ENCODE peak calls at places on chromosomes 4 and X, in nine cellular contexts. One of them, this sample, is unnamed.

GRCh38 chrX:40132751-40133150 is 35.0 kb upstream of the BCOR start:
- DNase-seq in activated naive CD4-positive, alpha-beta T cell treated with anti-CD3 and anti-CD28 coated beads, Interleukin-2, amount 50 U/mL, for 16 hours: no peak
- DNase-seq in fibroblast of mammary gland: peak; percentile 87
- DNase-seq in activated gamma-delta T cell treated with anti-CD3 and anti-CD28 coated beads, Interleukin-2, amount 50 U/mL, for 16 hours: no peak
- DNase-seq in upper lobe of left lung: peak; percentile 75
- DNase-seq in ELR: peak; percentile 82
- DNase-seq in GM12892: no peak
- DNase-seq in left ventricle myocardium inferior: peak; percentile 59
- DNase-seq in NCI-H524 treated with DMSO at 0.1 percent for 48 hours: no peak
- DNase-seq in this sample: peak; percentile 73

GRCh38 chrX:38856670-38857069 is 55.4 kb downstream of the MID1IP1 start:
- DNase-seq in activated naive CD4-positive, alpha-beta T cell treated with anti-CD3 and anti-CD28 coated beads, Interleukin-2, amount 50 U/mL, for 16 hours: no peak
- DNase-seq in fibroblast of mammary gland: no peak
- DNase-seq in activated gamma-delta T cell treated with anti-CD3 and anti-CD28 coated beads, Interleukin-2, amount 50 U/mL, for 16 hours: no peak
- DNase-seq in upper lobe of left lung: no peak
- DNase-seq in ELR: no peak
- DNase-seq in GM12892: no peak
- DNase-seq in left ventricle myocardium inferior: no peak
- DNase-seq in NCI-H524 treated with DMSO at 0.1 percent for 48 hours: no peak
- DNase-seq in this sample: no peak

GRCh38 chrX:119398587-119398973 is 556 bp upstream of the SLC25A43 start:
- DNase-seq in activated naive CD4-positive, alpha-beta T cell treated with anti-CD3 and anti-CD28 coated beads, Interleukin-2, amount 50 U/mL, for 16 hours: no peak
- DNase-seq in fibroblast of mammary gland: peak; percentile 26
- DNase-seq in activated gamma-delta T cell treated with anti-CD3 and anti-CD28 coated beads, Interleukin-2, amount 50 U/mL, for 16 hours: no peak
- DNase-seq in upper lobe of left lung: no peak
- DNase-seq in ELR: no peak
- DNase-seq in GM12892: no peak
- DNase-seq in left ventricle myocardium inferior: no peak
- DNase-seq in NCI-H524 treated with DMSO at 0.1 percent for 48 hours: no peak
- DNase-seq in this sample: no peak

GRCh38 chr4:15689540-15689939 is 7.9 kb downstream of the FAM200B start:
- DNase-seq in activated naive CD4-positive, alpha-beta T cell treated with anti-CD3 and anti-CD28 coated beads, Interleukin-2, amount 50 U/mL, for 16 hours: no peak
- DNase-seq in fibroblast of mammary gland: peak; percentile 33
- DNase-seq in activated gamma-delta T cell treated with anti-CD3 and anti-CD28 coated beads, Interleukin-2, amount 50 U/mL, for 16 hours: no peak
- DNase-seq in upper lobe of left lung: peak; percentile 51
- DNase-seq in ELR: peak; percentile 49
- DNase-seq in GM12892: no peak
- DNase-seq in left ventricle myocardium inferior: no peak
- DNase-seq in NCI-H524 treated with DMSO at 0.1 percent for 48 hours: no peak
- DNase-seq in this sample: no peak

GRCh38 chr4:94978904-94979303 is 221.1 kb downstream of the BMPR1B start:
- DNase-seq in activated naive CD4-positive, alpha-beta T cell treated with anti-CD3 and anti-CD28 coated beads, Interleukin-2, amount 50 U/mL, for 16 hours: no peak
- DNase-seq in fibroblast of mammary gland: peak; percentile 90
- DNase-seq in activated gamma-delta T cell treated with anti-CD3 and anti-CD28 coated beads, Interleukin-2, amount 50 U/mL, for 16 hours: no peak
- DNase-seq in upper lobe of left lung: no peak
- DNase-seq in ELR: no peak
- DNase-seq in GM12892: no peak
- DNase-seq in left ventricle myocardium inferior: no peak
- DNase-seq in NCI-H524 treated with DMSO at 0.1 percent for 48 hours: no peak
- DNase-seq in this sample: peak; percentile 90

GRCh38 chr4:67568820-67569219 is 10.3 kb downstream of the STAP1 start:
- DNase-seq in activated naive CD4-positive, alpha-beta T cell treated with anti-CD3 and anti-CD28 coated beads, Interleukin-2, amount 50 U/mL, for 16 hours: no peak
- DNase-seq in fibroblast of mammary gland: peak; percentile 38
- DNase-seq in activated gamma-delta T cell treated with anti-CD3 and anti-CD28 coated beads, Interleukin-2, amount 50 U/mL, for 16 hours: no peak
- DNase-seq in upper lobe of left lung: no peak
- DNase-seq in ELR: peak; percentile 37
- DNase-seq in GM12892: no peak
- DNase-seq in left ventricle myocardium inferior: no peak
- DNase-seq in NCI-H524 treated with DMSO at 0.1 percent for 48 hours: no peak
- DNase-seq in this sample: no peak

GRCh38 chrX:26651755-26652154 is 435.8 kb downstream of the MAGEB5 start:
- DNase-seq in activated naive CD4-positive, alpha-beta T cell treated with anti-CD3 and anti-CD28 coated beads, Interleukin-2, amount 50 U/mL, for 16 hours: no peak
- DNase-seq in fibroblast of mammary gland: no peak
- DNase-seq in activated gamma-delta T cell treated with anti-CD3 and anti-CD28 coated beads, Interleukin-2, amount 50 U/mL, for 16 hours: no peak
- DNase-seq in upper lobe of left lung: no peak
- DNase-seq in ELR: peak; percentile 1
- DNase-seq in GM12892: no peak
- DNase-seq in left ventricle myocardium inferior: no peak
- DNase-seq in NCI-H524 treated with DMSO at 0.1 percent for 48 hours: no peak
- DNase-seq in this sample: no peak

GRCh38 chrX:34382416-34382815 is 250.3 kb upstream of the FAM47A start:
- DNase-seq in activated naive CD4-positive, alpha-beta T cell treated with anti-CD3 and anti-CD28 coated beads, Interleukin-2, amount 50 U/mL, for 16 hours: no peak
- DNase-seq in fibroblast of mammary gland: peak; percentile 78
- DNase-seq in activated gamma-delta T cell treated with anti-CD3 and anti-CD28 coated beads, Interleukin-2, amount 50 U/mL, for 16 hours: no peak
- DNase-seq in upper lobe of left lung: no peak
- DNase-seq in ELR: no peak
- DNase-seq in GM12892: no peak
- DNase-seq in left ventricle myocardium inferior: no peak
- DNase-seq in NCI-H524 treated with DMSO at 0.1 percent for 48 hours: no peak
- DNase-seq in this sample: peak; percentile 86

GRCh38 chrX:27890611-27891010 is 82.8 kb downstream of the MAGEB10 start:
- DNase-seq in activated naive CD4-positive, alpha-beta T cell treated with anti-CD3 and anti-CD28 coated beads, Interleukin-2, amount 50 U/mL, for 16 hours: no peak
- DNase-seq in fibroblast of mammary gland: peak; percentile 49
- DNase-seq in activated gamma-delta T cell treated with anti-CD3 and anti-CD28 coated beads, Interleukin-2, amount 50 U/mL, for 16 hours: no peak
- DNase-seq in upper lobe of left lung: no peak
- DNase-seq in ELR: peak; percentile 70
- DNase-seq in GM12892: no peak
- DNase-seq in left ventricle myocardium inferior: no peak
- DNase-seq in NCI-H524 treated with DMSO at 0.1 percent for 48 hours: no peak
- DNase-seq in this sample: peak; percentile 18

GRCh38 chr4:77073106-77073858 is 2.5 kb downstream of the CCNI start:
- DNase-seq in activated naive CD4-positive, alpha-beta T cell treated with anti-CD3 and anti-CD28 coated beads, Interleukin-2, amount 50 U/mL, for 16 hours: no peak
- DNase-seq in fibroblast of mammary gland: peak; percentile 43
- DNase-seq in activated gamma-delta T cell treated with anti-CD3 and anti-CD28 coated beads, Interleukin-2, amount 50 U/mL, for 16 hours: no peak
- DNase-seq in upper lobe of left lung: no peak
- DNase-seq in ELR: peak; percentile 22
- DNase-seq in GM12892: no peak
- DNase-seq in left ventricle myocardium inferior: no peak
- DNase-seq in NCI-H524 treated with DMSO at 0.1 percent for 48 hours: no peak
- DNase-seq in this sample: no peak

GRCh38 chr4:88599714-88600113 is 7.4 kb downstream of the HERC3 start:
- DNase-seq in activated naive CD4-positive, alpha-beta T cell treated with anti-CD3 and anti-CD28 coated beads, Interleukin-2, amount 50 U/mL, for 16 hours: no peak
- DNase-seq in fibroblast of mammary gland: no peak
- DNase-seq in activated gamma-delta T cell treated with anti-CD3 and anti-CD28 coated beads, Interleukin-2, amount 50 U/mL, for 16 hours: no peak
- DNase-seq in upper lobe of left lung: no peak
- DNase-seq in ELR: no peak
- DNase-seq in GM12892: no peak
- DNase-seq in left ventricle myocardium inferior: no peak
- DNase-seq in NCI-H524 treated with DMSO at 0.1 percent for 48 hours: no peak
- DNase-seq in this sample: no peak

GRCh38 chr4:42671431-42672194 is 14.7 kb upstream of the ATP8A1 start:
- DNase-seq in activated naive CD4-positive, alpha-beta T cell treated with anti-CD3 and anti-CD28 coated beads, Interleukin-2, amount 50 U/mL, for 16 hours: no peak
- DNase-seq in fibroblast of mammary gland: no peak
- DNase-seq in activated gamma-delta T cell treated with anti-CD3 and anti-CD28 coated beads, Interleukin-2, amount 50 U/mL, for 16 hours: peak; percentile 20
- DNase-seq in upper lobe of left lung: peak; percentile 27
- DNase-seq in ELR: no peak
- DNase-seq in GM12892: no peak
- DNase-seq in left ventricle myocardium inferior: no peak
- DNase-seq in NCI-H524 treated with DMSO at 0.1 percent for 48 hours: no peak
- DNase-seq in this sample: no peak

GRCh38 chrX:68822641-68823410 is 6.0 kb upstream of the EFNB1 start:
- DNase-seq in activated naive CD4-positive, alpha-beta T cell treated with anti-CD3 and anti-CD28 coated beads, Interleukin-2, amount 50 U/mL, for 16 hours: no peak
- DNase-seq in fibroblast of mammary gland: peak; percentile 64
- DNase-seq in activated gamma-delta T cell treated with anti-CD3 and anti-CD28 coated beads, Interleukin-2, amount 50 U/mL, for 16 hours: no peak
- DNase-seq in upper lobe of left lung: peak; percentile 23
- DNase-seq in ELR: peak; percentile 66
- DNase-seq in GM12892: no peak
- DNase-seq in left ventricle myocardium inferior: peak; percentile 38
- DNase-seq in NCI-H524 treated with DMSO at 0.1 percent for 48 hours: no peak
- DNase-seq in this sample: peak; percentile 25

GRCh38 chr4:177447417-177448004 is 5.3 kb upstream of the AGA start:
- DNase-seq in activated naive CD4-positive, alpha-beta T cell treated with anti-CD3 and anti-CD28 coated beads, Interleukin-2, amount 50 U/mL, for 16 hours: no peak
- DNase-seq in fibroblast of mammary gland: no peak
- DNase-seq in activated gamma-delta T cell treated with anti-CD3 and anti-CD28 coated beads, Interleukin-2, amount 50 U/mL, for 16 hours: no peak
- DNase-seq in upper lobe of left lung: no peak
- DNase-seq in ELR: peak; percentile 9
- DNase-seq in GM12892: no peak
- DNase-seq in left ventricle myocardium inferior: no peak
- DNase-seq in NCI-H524 treated with DMSO at 0.1 percent for 48 hours: no peak
- DNase-seq in this sample: no peak